ENCODE peak calls at places on chromosomes 5 and 9, in five cellular contexts. N, C, Y, V and E are unnamed samples.

GRCh38 chr9:13524245-13524644 is 244.8 kb upstream of the MPDZ start:
- DNase-seq in V (no peak), Y (no peak), C (no peak), N (no peak), E (no peak)

GRCh38 chr5:172511952-172512351 is 57.6 kb upstream of the SH3PXD2B start:
- DNase-seq in C (no peak), V (no peak), N (no peak), Y (no peak), E (no peak)

GRCh38 chr5:120615967-120616645 is 152.0 kb downstream of the PRR16 start:
- DNase-seq in N (no peak), C (no peak), Y (no peak), V (no peak), E (no peak)

GRCh38 chr5:99187611-99188010 is 258.8 kb upstream of the CHD1 start:
- DNase-seq in C (no peak), N (no peak), V (no peak), Y (no peak), E (no peak)

GRCh38 chr5:157309796-157310195 is 43.9 kb downstream of the CYFIP2 start:
- DNase-seq in V (no peak), Y (no peak), C (no peak), N (no peak), E (no peak)

GRCh38 chr5:93954421-93955069 is 213.1 kb upstream of the POU5F2 start:
- DNase-seq in V (no peak), Y (no peak), C (no peak), N (no peak), E (no peak)

GRCh38 chr5:78734094-78734845 is 85.7 kb upstream of the LHFPL2 start:
- DNase-seq in C (no peak), Y (no peak), V (no peak), N (no peak), E (no peak)

GRCh38 chr9:13267743-13268142 is 11.7 kb downstream of the MPDZ start:
- DNase-seq in Y (peak), N (no peak), V (no peak), C (no peak), E (no peak)

GRCh38 chr5:14172149-14172795 is 29.1 kb downstream of the TRIO start:
- DNase-seq in N (no peak), C (no peak), Y (no peak), V (no peak), E (no peak)

GRCh38 chr5:98906756-98907355 is 22.0 kb downstream of the CHD1 start:
- DNase-seq in Y (no peak), V (no peak), C (no peak), N (no peak), E (no peak)

GRCh38 chr9:79639354-79639753 is 67.6 kb downstream of the TLE4 start:
- DNase-seq in V (no peak), Y (no peak), N (no peak), C (no peak), E (no peak)

GRCh38 chr5:57195060-57195459 is 21.2 kb downstream of the GPBP1 start:
- DNase-seq in N (no peak), Y (no peak), C (no peak), V (no peak), E (no peak)

GRCh38 chr5:57202811-57203210 is 29.0 kb downstream of the GPBP1 start:
- DNase-seq in N (no peak), C (no peak), Y (no peak), V (no peak), E (no peak)

GRCh38 chr5:57193757-57194413 is 20.0 kb downstream of the GPBP1 start:
- DNase-seq in C (no peak), V (no peak), Y (no peak), N (no peak), E (no peak)

GRCh38 chr5:57194653-57195052 is 20.8 kb downstream of the GPBP1 start:
- DNase-seq in C (no peak), V (no peak), Y (no peak), N (no peak), E (no peak)

DNA sequence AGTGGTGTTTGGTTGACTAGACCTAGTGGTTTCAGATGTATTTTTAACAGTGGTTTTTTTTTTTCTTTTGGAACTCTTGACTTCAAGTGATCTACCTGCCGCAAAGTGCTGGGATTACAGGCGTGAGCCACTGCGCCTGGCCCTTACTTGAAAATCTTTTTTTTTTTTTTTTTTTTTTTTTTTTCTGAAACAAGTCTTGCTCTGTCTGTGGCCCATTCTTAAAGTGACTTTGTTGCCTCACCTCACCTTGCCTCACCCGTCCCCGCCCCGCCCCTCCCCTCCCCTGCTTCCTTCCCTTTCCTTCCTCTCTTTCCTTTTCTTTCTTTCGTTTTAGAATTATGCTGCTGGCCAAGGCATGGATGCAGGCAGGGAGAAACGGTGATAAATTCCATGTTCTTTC is 26.0 kb downstream of the GPBP1 start:
- DNase-seq in Y (no peak), N (no peak), C (no peak), V (no peak), E (no peak)
- TF ChIP-seq POLR2AphosphoS5 in Y (no peak), N (no peak), C (no peak), V (no peak), E (no peak)

DNA sequence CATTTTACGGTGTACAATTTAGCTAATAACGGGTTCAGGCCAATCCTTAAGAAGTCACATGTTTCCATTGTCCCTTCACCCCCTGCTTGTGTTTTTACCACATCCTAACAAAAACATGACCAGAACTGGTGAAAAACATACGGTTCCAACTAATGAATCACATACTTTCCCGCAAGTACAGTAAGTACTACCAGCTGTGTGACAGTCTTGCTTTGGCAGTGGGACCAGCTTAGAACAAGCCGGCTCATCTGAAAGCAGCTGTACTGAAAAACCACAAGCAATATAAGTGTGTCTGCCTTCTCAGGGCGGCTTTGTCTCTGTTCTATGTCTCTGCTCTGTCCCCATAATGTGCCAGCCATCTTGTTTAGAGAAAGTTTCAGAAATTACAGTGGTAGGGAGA is 242.5 kb downstream of the BNC2 start:
- DNase-seq in N (no peak), V (no peak), C (no peak), Y (no peak), E (peak)
- TF ChIP-seq POLR2AphosphoS5 in N (peak), V (no peak), C (no peak), Y (no peak), E (peak)

GRCh38 chr9:109098221-109098959 is 21.4 kb downstream of the TMEM245 start:
- DNase-seq in V (no peak), Y (peak), N (no peak), C (peak), E (no peak)
- TF ChIP-seq POLR2AphosphoS5 in V (no peak), Y (no peak), N (peak), C (peak), E (no peak)

GRCh38 chr9:105191508-105192118 is 52.8 kb upstream of the SLC44A1 start:
- DNase-seq in N (no peak), C (no peak), V (no peak), Y (no peak), E (no peak)
- TF ChIP-seq POLR2AphosphoS5 in N (no peak), C (no peak), V (no peak), Y (no peak), E (no peak)

DNA sequence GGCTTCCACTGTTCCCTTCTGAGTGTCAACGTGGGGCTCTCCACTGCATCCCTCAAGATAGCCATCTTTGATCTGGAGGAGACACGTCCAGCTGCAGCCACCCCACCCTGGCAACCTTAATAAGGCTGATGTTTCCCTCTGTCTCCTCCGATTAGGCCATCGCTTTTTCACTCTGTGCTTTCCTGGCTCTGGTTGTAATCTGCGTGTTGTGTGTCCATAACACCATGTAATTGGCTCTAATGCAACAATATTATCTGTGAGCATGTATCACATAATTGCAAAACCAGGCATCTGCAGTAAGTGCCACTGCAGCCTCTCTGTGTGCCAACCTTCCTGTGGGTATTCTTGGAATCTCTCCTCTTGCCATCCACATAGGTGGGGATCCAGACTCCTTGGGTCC is 249.9 kb upstream of the PANK3 start:
- DNase-seq in Y (no peak), C (no peak), V (no peak), N (no peak), E (no peak)
- TF ChIP-seq POLR2AphosphoS5 in Y (no peak), C (no peak), V (no peak), N (no peak), E (no peak)